ENCODE peak calls at places on chromosomes 3 and 15, in seven cellular contexts. S is fibroblast of lung, F is ovary, V is Caco-2, G is dorsolateral prefrontal cortex, M is HFF-Myc, J is IMR-90. Z is an unnamed sample.

GRCh38 chr15:77569647-77570186 is 63.0 kb downstream of the LINGO1 start:
- DNase-seq in S (no peak), F (peak; percentile 47), V (peak; percentile 51), G (no peak), M (no peak), J (no peak), Z (peak; percentile 54)

GRCh38 chr15:87362531-87362930 is 894.0 kb downstream of the NTRK3 start:
- DNase-seq in S (peak; percentile 43), F (no peak), V (no peak), G (no peak), M (no peak), J (no peak), Z (no peak)

GRCh38 chr3:196192036-196193001 is 18.9 kb downstream of the ZDHHC19 start:
- DNase-seq in S (no peak), F (no peak), V (no peak), G (no peak), M (no peak), J (no peak), Z (no peak)

GRCh38 chr15:59178151-59178705 is 28.4 kb upstream of the LDHAL6B start:
- DNase-seq in S (no peak), F (no peak), V (no peak), G (no peak), M (no peak), J (no peak), Z (no peak)

GRCh38 chr3:145678401-145678800 is 482.6 kb downstream of the PLOD2 start:
- DNase-seq in S (no peak), F (no peak), V (no peak), G (no peak), M (no peak), J (no peak), Z (peak; percentile 62)

GRCh38 chr3:126132751-126133511 is 47.5 kb downstream of the ALDH1L1 start:
- DNase-seq in S (no peak), F (no peak), V (peak; percentile 30), G (peak; percentile 32), M (no peak), J (peak; percentile 12), Z (peak; percentile 49)

GRCh38 chr15:58268746-58269145 is 130.6 kb downstream of the AQP9 start:
- DNase-seq in S (no peak), F (no peak), V (no peak), G (no peak), M (no peak), J (no peak), Z (no peak)

GRCh38 chr3:187725653-187726370 is 19.5 kb downstream of the BCL6 start:
- DNase-seq in S (no peak), F (no peak), V (no peak), G (no peak), M (no peak), J (no peak), Z (no peak)

GRCh38 chr15:64017082-64017588 is 29.1 kb downstream of the DAPK2 start:
- DNase-seq in S (peak; percentile 74), F (no peak), V (no peak), G (no peak), M (no peak), J (peak; percentile 49), Z (peak; percentile 57)

GRCh38 chr3:112395166-112395894 is 62.4 kb downstream of the CD200 start:
- DNase-seq in S (peak; percentile 65), F (no peak), V (no peak), G (no peak), M (no peak), J (peak; percentile 69), Z (no peak)

GRCh38 chr3:194575484-194576210 is 57.6 kb downstream of the TMEM44 start:
- DNase-seq in S (peak; percentile 70), F (no peak), V (no peak), G (no peak), M (no peak), J (peak; percentile 64), Z (peak; percentile 80)

GRCh38 chr3:55484191-55484644 is 2.9 kb downstream of the WNT5A start:
- DNase-seq in S (peak; percentile 55), F (peak; percentile 60), V (no peak), G (no peak), M (no peak), J (no peak), Z (no peak)

GRCh38 chr15:45795487-45796069 is 160.7 kb downstream of the SQOR start:
- DNase-seq in S (no peak), F (no peak), V (peak; percentile 54), G (peak; percentile 24), M (no peak), J (peak; percentile 24), Z (peak; percentile 35)

GRCh38 chr15:69140306-69140705 is 20.1 kb upstream of the GLCE start:
- DNase-seq in S (no peak), F (no peak), V (no peak), G (peak; percentile 25), M (no peak), J (no peak), Z (no peak)

DNA sequence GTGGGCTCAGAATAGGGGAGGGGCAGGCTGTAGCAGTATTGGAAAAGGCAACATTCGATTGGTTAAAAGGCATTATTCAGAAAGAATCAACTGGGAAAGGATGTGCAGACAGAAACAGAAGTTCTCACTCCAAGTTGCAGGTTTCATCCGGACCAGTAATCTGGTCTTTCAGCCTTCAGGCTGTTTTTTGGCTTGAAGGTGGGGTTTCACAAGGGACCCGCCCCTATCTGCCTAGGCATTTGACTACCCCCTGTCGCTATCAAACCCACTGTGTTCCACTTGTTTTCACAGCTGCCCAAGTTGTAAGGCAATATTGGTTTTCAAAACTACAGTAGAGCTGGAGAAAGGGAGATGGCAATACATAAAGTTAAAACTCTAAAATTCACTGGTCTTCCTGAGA is 96.9 kb downstream of the VPS8 start:
- DNase-seq in S (no peak), F (no peak), V (no peak), G (no peak), M (no peak), J (no peak), Z (no peak)
- H3K4me3 ChIP-seq in S (no peak overlapping the region), F (no peak overlapping the region), V (no peak overlapping the region), G (no peak overlapping the region), M (no peak overlapping the region), J (no peak overlapping the region), Z (no peak overlapping the region)

GRCh38 chr3:121488628-121489027 is 57.2 kb downstream of the POLQ start:
- DNase-seq in S (no peak), F (no peak), V (no peak), G (no peak), M (no peak), J (no peak), Z (peak; percentile 51)

GRCh38 chr3:121490161-121490560 is 55.6 kb downstream of the POLQ start:
- DNase-seq in S (no peak), F (no peak), V (no peak), G (no peak), M (no peak), J (no peak), Z (no peak)

GRCh38 chr3:121491683-121492082 is 54.1 kb downstream of the POLQ start:
- DNase-seq in S (no peak), F (no peak), V (no peak), G (no peak), M (no peak), J (no peak), Z (peak; percentile 66)

GRCh38 chr3:121496841-121497240 is 48.9 kb downstream of the POLQ start:
- DNase-seq in S (no peak), F (no peak), V (no peak), G (no peak), M (no peak), J (no peak), Z (no peak)

GRCh38 chr3:121493431-121493830 is 52.4 kb downstream of the POLQ start:
- DNase-seq in S (no peak), F (no peak), V (no peak), G (no peak), M (no peak), J (peak; percentile 24), Z (peak; percentile 33)
- TF ChIP-seq CTCF in S (peak; percentile 23), F (no peak), V (no peak), G (no peak), M (no peak), J (peak; percentile 23), Z (peak; percentile 40)

DNA sequence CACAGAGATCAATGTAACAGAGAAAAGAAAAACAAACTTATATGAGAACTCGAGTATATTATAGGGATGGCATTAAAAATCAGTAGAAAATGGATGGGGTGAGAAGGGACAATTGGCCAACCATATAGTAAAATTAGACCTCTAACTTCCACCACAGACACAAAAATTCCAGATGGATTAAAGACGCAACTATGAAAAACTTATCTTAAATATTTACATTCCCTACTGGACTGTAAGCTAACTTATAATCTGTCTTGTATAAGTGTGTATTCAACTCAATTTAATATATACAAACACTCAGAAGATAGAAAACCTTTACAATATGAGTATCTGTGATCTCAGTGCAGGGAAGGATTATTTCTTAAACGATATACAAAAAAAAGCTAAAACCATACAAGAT is 3.0 kb downstream of the MFAP1 start:
- DNase-seq in S (no peak), F (no peak), V (no peak), G (no peak), M (no peak), J (peak; percentile 80), Z (no peak)
- H3K4me3 ChIP-seq in S (peak overlapping the region; percentile 39), F (no peak overlapping the region), V (no peak overlapping the region), G (no peak overlapping the region), M (no peak overlapping the region), J (no peak overlapping the region), Z (no peak overlapping the region)

DNA sequence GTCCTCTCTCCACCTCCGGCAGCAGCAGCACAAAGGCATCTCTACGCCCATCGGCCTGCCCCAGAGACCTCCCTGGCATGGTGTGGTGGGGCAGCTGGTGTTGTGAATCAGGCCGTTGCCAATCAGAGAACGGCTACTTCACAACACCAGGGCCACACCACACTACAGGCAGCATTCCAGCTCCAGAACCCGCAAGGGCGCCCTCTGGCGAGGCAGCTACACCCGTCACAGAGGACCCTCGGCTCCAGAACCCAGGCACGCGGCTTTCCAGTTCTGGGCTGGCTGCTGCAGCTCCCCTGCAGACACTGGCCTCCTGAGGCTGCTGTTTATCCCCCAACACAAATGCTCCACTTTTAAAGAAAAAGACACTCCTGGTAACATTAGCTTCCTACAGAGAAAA is 127.5 kb upstream of the TOPAZ1 start:
- DNase-seq in S (peak; percentile 13), F (no peak), V (no peak), G (no peak), M (no peak), J (peak; percentile 3), Z (peak; percentile 51)
- TF ChIP-seq CTCF in S (peak; percentile 54), F (no peak), V (no peak), G (no peak), M (peak; percentile 47), J (peak; percentile 42), Z (peak; percentile 72)

GRCh38 chr3:142274908-142275307 is 49.5 kb upstream of the GK5 start:
- DNase-seq in S (peak; percentile 22), F (no peak), V (no peak), G (no peak), M (no peak), J (no peak), Z (peak; percentile 23)

GRCh38 chr3:142276780-142277179 is 51.4 kb upstream of the GK5 start:
- DNase-seq in S (peak; percentile 54), F (no peak), V (no peak), G (no peak), M (no peak), J (peak; percentile 67), Z (peak; percentile 81)

GRCh38 chr3:142278451-142278850 is 53.1 kb upstream of the GK5 start:
- DNase-seq in S (peak; percentile 57), F (no peak), V (no peak), G (no peak), M (no peak), J (peak; percentile 53), Z (peak; percentile 51)

GRCh38 chr3:142273501-142273900 is 48.1 kb upstream of the GK5 start:
- DNase-seq in S (no peak), F (no peak), V (no peak), G (peak; percentile 64), M (no peak), J (no peak), Z (no peak)

GRCh38 chr3:142275856-142276255 is 50.5 kb upstream of the GK5 start:
- DNase-seq in S (peak; percentile 95), F (no peak), V (no peak), G (no peak), M (no peak), J (peak; percentile 96), Z (peak; percentile 91)
- H3K4me3 ChIP-seq in S (no peak overlapping the region), F (no peak overlapping the region), V (no peak overlapping the region), G (no peak overlapping the region), M (no peak overlapping the region), J (no peak overlapping the region), Z (no peak overlapping the region)